ENCODE peak calls at places on chromosome 6, in nine cellular contexts. Y is GM12878; U is cardiac fibroblast; D is non-pigmented ciliary epithelial cell; W is GF-D8; E is aorta; M is stimulated activated CD4-positive, alpha-beta T cell treated with anti-CD3 and anti-CD28 coated beads, Interleukin-12 subunit alpha, Interleukin-12 subunit beta, amount 100 ng/mL, for 24 hours; I is NCI-H446 treated with DMSO at 0.1 percent for 48 hours; R is stimulated activated CD8-positive, alpha-beta memory T cell treated with anti-CD3 and anti-CD28 coated beads, Interleukin-12 subunit alpha, Interleukin-12 subunit beta, amount 100 ng/mL, for 4 hours. P is an unnamed sample.

GRCh38 chr6:136823128-136823660 is 802 bp downstream of the PEX7 start:
- DNase-seq in U (no peak), Y (no peak), I (no peak), R (no peak), E (no peak), D (no peak), W (no peak), M (no peak), P (no peak)

GRCh38 chr6:80520195-80520594 is 413.7 kb downstream of the BCKDHB start:
- DNase-seq in D (no peak), M (no peak), U (peak; percentile 76), R (no peak), Y (no peak), E (no peak), W (no peak), I (peak; percentile 47), P (no peak)

GRCh38 chr6:2768125-2768524 is 2.9 kb downstream of the WRNIP1 start:
- DNase-seq in U (no peak), D (no peak), I (no peak), E (no peak), Y (no peak), R (no peak), W (no peak), M (no peak), P (no peak)

GRCh38 chr6:132188865-132189264 is 212.4 kb downstream of the MOXD1 start:
- DNase-seq in Y (no peak), W (no peak), D (no peak), I (no peak), U (peak; percentile 72), M (no peak), R (no peak), E (no peak), P (no peak)

GRCh38 chr6:166351715-166352285 is 9.5 kb upstream of the SFT2D1 start:
- DNase-seq in W (peak; percentile 59), M (no peak), E (no peak), I (no peak), D (no peak), R (no peak), U (peak; percentile 25), Y (peak; percentile 75), P (peak; percentile 25)

GRCh38 chr6:20706293-20707165 is 172.3 kb downstream of the CDKAL1 start:
- DNase-seq in I (peak; percentile 100), U (no peak), E (no peak), R (no peak), W (no peak), Y (no peak), D (no peak), M (no peak), P (no peak)

GRCh38 chr6:138473144-138473543 is 26.1 kb downstream of the NHSL1 start:
- DNase-seq in I (no peak), D (no peak), U (no peak), Y (no peak), E (no peak), M (no peak), R (no peak), W (no peak), P (no peak)

GRCh38 chr6:151209071-151209831 is 30.5 kb upstream of the AKAP12 start:
- DNase-seq in Y (no peak), I (no peak), E (no peak), W (no peak), U (no peak), M (no peak), D (peak; percentile 2), R (no peak), P (no peak)

GRCh38 chr6:139297921-139298320 is 6.1 kb upstream of the TXLNB start:
- DNase-seq in U (no peak), W (no peak), I (no peak), M (no peak), Y (no peak), D (no peak), E (no peak), R (no peak), P (no peak)

GRCh38 chr6:133991096-133991593 is 38.1 kb downstream of the TBPL1 start:
- DNase-seq in D (no peak), M (no peak), U (peak; percentile 68), Y (no peak), E (no peak), R (no peak), I (peak; percentile 79), W (no peak), P (no peak)

P was measured in SIG-M5.